ENCODE peak calls at places on chromosomes 6 and 20, in seven cellular contexts. N is AG08396, B is D721Med, L is occipital lobe, W is NCI-H1417, D is GM23248, X is KBM-7. U is an unnamed sample.

GRCh38 chr6:169363590-169363989 is 109.9 kb upstream of the THBS2 start:
- DNase-seq in W (no peak), X (no peak), D (peak), B (no peak), N (peak), L (no peak), U (no peak)

GRCh38 chr20:25324412-25324811 is 66.2 kb downstream of the ABHD12 start:
- DNase-seq in D (no peak), N (no peak), W (no peak), B (no peak), L (no peak), X (peak), U (peak)

GRCh38 chr6:28794175-28795002 is 129.4 kb downstream of the TRIM27 start:
- DNase-seq in D (peak), W (no peak), L (no peak), B (no peak), N (no peak), X (no peak), U (no peak)

GRCh38 chr20:63775096-63775978 is 35.8 kb downstream of the SLC2A4RG start:
- DNase-seq in B (peak), D (peak), N (peak), X (no peak), L (no peak), W (no peak), U (peak)

GRCh38 chr20:24503352-24503931 is 34.0 kb downstream of the SYNDIG1 start:
- DNase-seq in D (peak), N (peak), B (no peak), X (no peak), W (no peak), L (peak), U (no peak)

GRCh38 chr6:48036316-48036715 is 74.7 kb downstream of the PTCHD4 start:
- DNase-seq in W (no peak), D (peak), X (no peak), B (no peak), N (no peak), L (no peak), U (no peak)

GRCh38 chr6:169970306-169970988 is 219.0 kb downstream of the ERMARD start:
- DNase-seq in B (no peak), L (no peak), D (no peak), N (no peak), W (no peak), X (no peak), U (no peak)

GRCh38 chr6:108170607-108171290 is 4.9 kb downstream of the NR2E1 start:
- DNase-seq in D (no peak), W (no peak), N (no peak), B (no peak), L (no peak), X (no peak), U (no peak)

GRCh38 chr6:155341130-155341828 is 27.0 kb upstream of the TFB1M start:
- DNase-seq in W (no peak), D (peak), X (no peak), L (no peak), N (peak), B (no peak), U (no peak)